ENCODE peak calls at places on chromosomes 6 and 20, in five cellular contexts. One of them, this sample, is unnamed.

GRCh38 chr20:35947489-35947888 is 6.8 kb downstream of the SCAND1 start:
- DNase-seq in HepG2: peak
- DNase-seq in neural progenitor cell: peak
- DNase-seq in GM23338: peak
- DNase-seq in fibroblast of lung: peak
- DNase-seq in this sample: peak

GRCh38 chr6:34414999-34415858 is 10.6 kb downstream of the RPS10 start:
- DNase-seq in HepG2: peak
- DNase-seq in neural progenitor cell: no peak
- DNase-seq in GM23338: peak
- DNase-seq in fibroblast of lung: peak
- DNase-seq in this sample: peak

GRCh38 chr6:45031601-45032000 is 296.5 kb upstream of the RUNX2 start:
- DNase-seq in HepG2: no peak
- DNase-seq in neural progenitor cell: no peak
- DNase-seq in GM23338: no peak
- DNase-seq in fibroblast of lung: no peak
- DNase-seq in this sample: no peak

GRCh38 chr6:25112207-25112874 is 166.8 kb upstream of the CARMIL1 start:
- DNase-seq in HepG2: no peak
- DNase-seq in neural progenitor cell: no peak
- DNase-seq in GM23338: no peak
- DNase-seq in fibroblast of lung: peak
- DNase-seq in this sample: no peak

GRCh38 chr6:49509342-49509741 is 9.6 kb downstream of the GLYATL3 start:
- DNase-seq in HepG2: peak
- DNase-seq in neural progenitor cell: no peak
- DNase-seq in GM23338: no peak
- DNase-seq in fibroblast of lung: no peak
- DNase-seq in this sample: no peak

GRCh38 chr6:52609968-52610367 is 33.1 kb upstream of the TRAM2 start:
- DNase-seq in HepG2: no peak
- DNase-seq in neural progenitor cell: no peak
- DNase-seq in GM23338: no peak
- DNase-seq in fibroblast of lung: no peak
- DNase-seq in this sample: no peak

GRCh38 chr6:162722633-162723032 is 4.9 kb downstream of the PRKN start:
- DNase-seq in HepG2: no peak
- DNase-seq in neural progenitor cell: no peak
- DNase-seq in GM23338: no peak
- DNase-seq in fibroblast of lung: no peak
- DNase-seq in this sample: no peak

GRCh38 chr6:111464184-111464583 is 18.8 kb downstream of the REV3L start:
- DNase-seq in HepG2: peak
- DNase-seq in neural progenitor cell: no peak
- DNase-seq in GM23338: no peak
- DNase-seq in fibroblast of lung: no peak
- DNase-seq in this sample: no peak

GRCh38 chr6:94424692-94425091 is 1005.3 kb upstream of the EPHA7 start:
- DNase-seq in HepG2: no peak
- DNase-seq in neural progenitor cell: no peak
- DNase-seq in GM23338: no peak
- DNase-seq in fibroblast of lung: no peak
- DNase-seq in this sample: no peak

GRCh38 chr20:36281785-36282380 is 24.3 kb upstream of the DLGAP4 start:
- DNase-seq in HepG2: no peak
- DNase-seq in neural progenitor cell: no peak
- DNase-seq in GM23338: no peak
- DNase-seq in fibroblast of lung: no peak
- DNase-seq in this sample: no peak

GRCh38 chr6:11830520-11830919 is 51.9 kb upstream of the ADTRP start:
- DNase-seq in HepG2: no peak
- DNase-seq in neural progenitor cell: no peak
- DNase-seq in GM23338: no peak
- DNase-seq in fibroblast of lung: no peak
- DNase-seq in this sample: no peak

GRCh38 chr6:57029213-57029612 is 17.3 kb upstream of the KIAA1586 start:
- DNase-seq in HepG2: no peak
- DNase-seq in neural progenitor cell: no peak
- DNase-seq in GM23338: no peak
- DNase-seq in fibroblast of lung: no peak
- DNase-seq in this sample: no peak

GRCh38 chr6:140809694-140810101 is 1323.0 kb upstream of the GJE1 start:
- DNase-seq in HepG2: no peak
- DNase-seq in neural progenitor cell: no peak
- DNase-seq in GM23338: no peak
- DNase-seq in fibroblast of lung: no peak
- DNase-seq in this sample: peak

GRCh38 chr20:59222982-59223610 is 59.5 kb downstream of the ZNF831 start:
- DNase-seq in HepG2: no peak
- DNase-seq in neural progenitor cell: peak
- DNase-seq in GM23338: peak
- DNase-seq in fibroblast of lung: peak
- DNase-seq in this sample: no peak

GRCh38 chr6:41663558-41663957 is 25.3 kb downstream of the MDFI start:
- DNase-seq in HepG2: no peak
- DNase-seq in neural progenitor cell: peak
- DNase-seq in GM23338: peak
- DNase-seq in fibroblast of lung: no peak
- DNase-seq in this sample: no peak

GRCh38 chr6:128731249-128732165 is 151.4 kb upstream of the LAMA2 start:
- DNase-seq in HepG2: peak
- DNase-seq in neural progenitor cell: peak
- DNase-seq in GM23338: peak
- DNase-seq in fibroblast of lung: peak
- DNase-seq in this sample: no peak

GRCh38 chr6:112370946-112371345 is 23.8 kb downstream of the RFPL4B start:
- DNase-seq in HepG2: no peak
- DNase-seq in neural progenitor cell: no peak
- DNase-seq in GM23338: no peak
- DNase-seq in fibroblast of lung: no peak
- DNase-seq in this sample: no peak

GRCh38 chr6:108875161-108875555 is 26.9 kb downstream of the ARMC2 start:
- DNase-seq in HepG2: no peak
- DNase-seq in neural progenitor cell: no peak
- DNase-seq in GM23338: no peak
- DNase-seq in fibroblast of lung: no peak
- DNase-seq in this sample: no peak

GRCh38 chr6:35170166-35170565 is 29.0 kb upstream of the TCP11 start:
- DNase-seq in HepG2: no peak
- DNase-seq in neural progenitor cell: no peak
- DNase-seq in GM23338: no peak
- DNase-seq in fibroblast of lung: no peak
- DNase-seq in this sample: no peak

GRCh38 chr6:109458774-109459531 is 3.4 kb upstream of the MICAL1 start:
- DNase-seq in HepG2: no peak
- DNase-seq in neural progenitor cell: peak
- DNase-seq in GM23338: no peak
- DNase-seq in fibroblast of lung: no peak
- DNase-seq in this sample: no peak

GRCh38 chr6:118813795-118814194 is 80.2 kb upstream of the ASF1A start:
- DNase-seq in HepG2: no peak
- DNase-seq in neural progenitor cell: no peak
- DNase-seq in GM23338: no peak
- DNase-seq in fibroblast of lung: peak
- DNase-seq in this sample: no peak

GRCh38 chr6:44267252-44267651 is 1.9 kb upstream of the NFKBIE start:
- DNase-seq in HepG2: no peak
- DNase-seq in neural progenitor cell: no peak
- DNase-seq in GM23338: no peak
- DNase-seq in fibroblast of lung: no peak
- DNase-seq in this sample: no peak

GRCh38 chr6:4636141-4636880 is 139.9 kb upstream of the CDYL start:
- DNase-seq in HepG2: no peak
- DNase-seq in neural progenitor cell: no peak
- DNase-seq in GM23338: no peak
- DNase-seq in fibroblast of lung: no peak
- DNase-seq in this sample: no peak

GRCh38 chr20:9359561-9360308 is 154.7 kb upstream of the LAMP5 start:
- DNase-seq in HepG2: peak
- DNase-seq in neural progenitor cell: peak
- DNase-seq in GM23338: peak
- DNase-seq in fibroblast of lung: peak
- DNase-seq in this sample: peak

GRCh38 chr6:24720131-24720603 is 1.2 kb upstream of the C6orf62 start:
- DNase-seq in HepG2: peak
- DNase-seq in neural progenitor cell: peak
- DNase-seq in GM23338: peak
- DNase-seq in fibroblast of lung: peak
- DNase-seq in this sample: peak

GRCh38 chr6:14757014-14757413 is 488.9 kb upstream of the JARID2 start:
- DNase-seq in HepG2: no peak
- DNase-seq in neural progenitor cell: no peak
- DNase-seq in GM23338: no peak
- DNase-seq in fibroblast of lung: no peak
- DNase-seq in this sample: no peak

GRCh38 chr6:89009624-89010059 is 46.2 kb upstream of the RNGTT start:
- DNase-seq in HepG2: no peak
- DNase-seq in neural progenitor cell: no peak
- DNase-seq in GM23338: no peak
- DNase-seq in fibroblast of lung: no peak
- DNase-seq in this sample: no peak

GRCh38 chr6:159726196-159726917 is 949 bp upstream of the WTAP start:
- DNase-seq in HepG2: no peak
- DNase-seq in neural progenitor cell: peak
- DNase-seq in GM23338: no peak
- DNase-seq in fibroblast of lung: no peak
- DNase-seq in this sample: no peak

GRCh38 chr20:24164360-24164759 is 175.8 kb upstream of the GGTLC1 start:
- DNase-seq in HepG2: peak
- DNase-seq in neural progenitor cell: peak
- DNase-seq in GM23338: peak
- DNase-seq in fibroblast of lung: no peak
- DNase-seq in this sample: peak

GRCh38 chr6:22320750-22321149 is 23.9 kb upstream of the PRL start:
- DNase-seq in HepG2: peak
- DNase-seq in neural progenitor cell: no peak
- DNase-seq in GM23338: no peak
- DNase-seq in fibroblast of lung: peak
- DNase-seq in this sample: no peak

GRCh38 chr6:4941782-4942672 is 61.8 kb downstream of the RPP40 start:
- DNase-seq in HepG2: peak
- DNase-seq in neural progenitor cell: peak
- DNase-seq in GM23338: no peak
- DNase-seq in fibroblast of lung: peak
- DNase-seq in this sample: peak

GRCh38 chr6:162728706-162729105 is 932 bp downstream of the PACRG start:
- DNase-seq in HepG2: no peak
- DNase-seq in neural progenitor cell: no peak
- DNase-seq in GM23338: no peak
- DNase-seq in fibroblast of lung: no peak
- DNase-seq in this sample: no peak

GRCh38 chr6:117272032-117272866 is 6.9 kb downstream of the VGLL2 start:
- DNase-seq in HepG2: no peak
- DNase-seq in neural progenitor cell: peak
- DNase-seq in GM23338: peak
- DNase-seq in fibroblast of lung: no peak
- DNase-seq in this sample: no peak

GRCh38 chr6:117267766-117268534 is 2.6 kb downstream of the VGLL2 start:
- DNase-seq in HepG2: no peak
- DNase-seq in neural progenitor cell: peak
- DNase-seq in GM23338: peak
- DNase-seq in fibroblast of lung: no peak
- DNase-seq in this sample: no peak

GRCh38 chr6:117270960-117271507 is 5.7 kb downstream of the VGLL2 start:
- DNase-seq in HepG2: no peak
- DNase-seq in neural progenitor cell: no peak
- DNase-seq in GM23338: no peak
- DNase-seq in fibroblast of lung: no peak
- DNase-seq in this sample: no peak

GRCh38 chr6:117269649-117270120 is 4.3 kb downstream of the VGLL2 start:
- DNase-seq in HepG2: no peak
- DNase-seq in neural progenitor cell: no peak
- DNase-seq in GM23338: no peak
- DNase-seq in fibroblast of lung: no peak
- DNase-seq in this sample: no peak

GRCh38 chr6:117270121-117270959 is 5.0 kb downstream of the VGLL2 start:
- DNase-seq in HepG2: no peak
- DNase-seq in neural progenitor cell: peak
- DNase-seq in GM23338: peak
- DNase-seq in fibroblast of lung: no peak
- DNase-seq in this sample: no peak
- TF ChIP-seq EZH2 in HepG2: no peak
- TF ChIP-seq EZH2 in neural progenitor cell: peak
- TF ChIP-seq EZH2 in GM23338: peak
- TF ChIP-seq EZH2 in fibroblast of lung: peak
- TF ChIP-seq EZH2 in this sample: no peak

GRCh38 chr20:44583179-44583578 is 800 bp downstream of the PKIG start:
- DNase-seq in HepG2: no peak
- DNase-seq in neural progenitor cell: no peak
- DNase-seq in GM23338: no peak
- DNase-seq in fibroblast of lung: peak
- DNase-seq in this sample: no peak
- H3K4me2 ChIP-seq in HepG2: no peak
- H3K4me2 ChIP-seq in neural progenitor cell: no peak
- H3K4me2 ChIP-seq in GM23338: no peak
- H3K4me2 ChIP-seq in fibroblast of lung: peak
- H3K4me2 ChIP-seq in this sample: no peak

GRCh38 chr20:46895906-46896242 is 1.2 kb downstream of the EYA2 start:
- DNase-seq in HepG2: no peak
- DNase-seq in neural progenitor cell: no peak
- DNase-seq in GM23338: no peak
- DNase-seq in fibroblast of lung: no peak
- DNase-seq in this sample: no peak
- TF ChIP-seq EZH2 in HepG2: no peak
- TF ChIP-seq EZH2 in neural progenitor cell: peak
- TF ChIP-seq EZH2 in GM23338: peak
- TF ChIP-seq EZH2 in fibroblast of lung: no peak
- TF ChIP-seq EZH2 in this sample: no peak

DNA sequence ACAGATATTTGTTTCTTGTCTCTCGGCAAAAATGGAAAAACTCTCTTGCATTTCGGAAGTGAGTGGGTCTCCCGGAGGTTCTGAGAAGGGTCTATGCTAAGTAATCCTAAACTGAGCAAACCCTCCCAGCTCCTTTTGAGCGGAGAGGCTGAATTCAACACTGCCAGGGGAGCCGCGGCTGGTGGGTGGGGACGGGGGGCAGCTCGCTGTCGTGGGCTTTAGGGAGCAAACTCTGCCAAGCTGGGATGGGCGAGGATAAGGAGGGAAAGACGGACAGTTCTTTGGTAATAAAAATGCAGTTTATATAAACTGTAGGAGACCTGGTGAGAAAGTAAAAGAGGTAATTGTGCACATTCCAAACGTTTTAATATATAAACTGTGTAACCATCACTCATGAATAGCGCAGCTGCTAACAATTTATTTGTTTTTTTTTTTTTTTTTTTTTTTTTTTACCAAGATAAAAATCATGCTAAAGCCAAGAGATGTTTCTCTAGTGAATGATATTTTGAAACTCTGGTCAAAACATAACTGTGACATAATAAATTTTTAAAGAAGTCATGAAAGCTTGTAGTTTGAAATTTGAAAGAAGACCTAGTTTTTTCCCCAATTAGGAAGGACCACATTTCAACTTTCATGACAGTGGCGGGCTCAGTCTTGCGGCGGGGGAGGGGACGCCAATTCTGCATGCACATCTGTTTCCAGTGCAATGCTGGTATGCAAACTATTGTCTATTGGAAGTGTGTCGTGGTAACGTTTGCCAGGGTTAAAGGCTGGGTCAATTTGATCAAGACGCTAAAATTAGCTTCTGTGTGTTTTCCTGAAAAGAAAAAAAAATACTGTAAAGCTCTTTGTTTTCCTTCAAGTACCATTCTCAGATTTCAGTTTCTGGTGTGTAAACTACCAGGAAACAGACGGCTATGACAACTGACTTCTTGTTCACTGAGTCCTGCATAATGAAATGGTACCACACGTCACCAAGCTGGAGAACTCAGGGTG is 211.8 kb downstream of the FOXC1 start:
- DNase-seq in HepG2: peak
- DNase-seq in neural progenitor cell: no peak
- DNase-seq in GM23338: no peak
- DNase-seq in fibroblast of lung: peak
- DNase-seq in this sample: no peak
- H3K4me2 ChIP-seq in HepG2: no peak
- H3K4me2 ChIP-seq in neural progenitor cell: peak
- H3K4me2 ChIP-seq in GM23338: peak
- H3K4me2 ChIP-seq in fibroblast of lung: peak
- H3K4me2 ChIP-seq in this sample: no peak